ENCODE peak calls at places on chromosome 3, in six cellular contexts. P is PC-9, G is left lung, L is small intestine, Q is cardiac muscle cell, E is RWPE2. O is an unnamed sample. For H3K4me1, the result is how much of the 10 kb centered on the place peaks cover.

GRCh38 chr3:128270559-128271492 is 117.5 kb downstream of the EEFSEC start:
- DNase-seq in P (no peak), G (no peak), L (no peak), Q (peak), E (no peak), O (no peak)

GRCh38 chr3:23923786-23924185 is 6.9 kb downstream of the RPL15 start:
- DNase-seq in P (no peak), G (no peak), L (no peak), Q (peak), E (no peak), O (no peak)

GRCh38 chr3:170419301-170420087 is 826 bp downstream of the CLDN11 start:
- DNase-seq in P (no peak), G (no peak), L (no peak), Q (peak), E (no peak), O (no peak)

GRCh38 chr3:26368312-26368711 is 254.3 kb upstream of the LRRC3B start:
- DNase-seq in P (no peak), G (no peak), L (no peak), Q (no peak), E (no peak), O (no peak)

GRCh38 chr3:31981206-31982181 is at the start of the genes OSBPL10 and ZNF860:
- DNase-seq in P (peak), G (peak), L (peak), Q (peak), E (peak), O (no peak)

GRCh38 chr3:52670621-52671521 is 14.8 kb downstream of the PBRM1 start:
- DNase-seq in P (peak), G (peak), L (peak), Q (peak), E (peak), O (peak)

GRCh38 chr3:40845447-40845846 is 320.7 kb downstream of the ZNF621 start:
- DNase-seq in P (no peak), G (no peak), L (no peak), Q (no peak), E (no peak), O (no peak)

GRCh38 chr3:30628188-30628930 is 22.0 kb downstream of the TGFBR2 start:
- DNase-seq in P (no peak), G (no peak), L (no peak), Q (no peak), E (no peak), O (no peak)

GRCh38 chr3:177968891-177969290 is 567.3 kb upstream of the KCNMB2 start:
- DNase-seq in P (no peak), G (no peak), L (no peak), Q (no peak), E (no peak), O (no peak)

GRCh38 chr3:196471551-196471950 is 32.0 kb downstream of the RNF168 start:
- DNase-seq in P (no peak), G (no peak), L (no peak), Q (no peak), E (no peak), O (no peak)

GRCh38 chr3:72724070-72724469 is 124.2 kb downstream of the SHQ1 start:
- DNase-seq in P (peak), G (no peak), L (peak), Q (no peak), E (peak), O (no peak)

GRCh38 chr3:49723631-49724551 is at the start of gene GMPPB:
- DNase-seq in P (peak), G (peak), L (peak), Q (peak), E (peak), O (peak)

GRCh38 chr3:194042947-194043346 is 93.0 kb upstream of the HES1 start:
- DNase-seq in P (no peak), G (no peak), L (no peak), Q (peak), E (no peak), O (no peak)

GRCh38 chr3:14606663-14607339 is 44.8 kb upstream of the CCDC174 start:
- DNase-seq in P (no peak), G (no peak), L (peak), Q (no peak), E (no peak), O (no peak)

GRCh38 chr3:133157716-133158115 is 119.5 kb downstream of the TMEM108 start:
- DNase-seq in P (no peak), G (no peak), L (no peak), Q (no peak), E (no peak), O (no peak)

GRCh38 chr3:15628967-15629366 is 27.4 kb downstream of the BTD start:
- DNase-seq in P (no peak), G (no peak), L (no peak), Q (no peak), E (no peak), O (no peak)

GRCh38 chr3:148493631-148494030 is 204.1 kb upstream of the AGTR1 start:
- DNase-seq in P (no peak), G (no peak), L (no peak), Q (no peak), E (no peak), O (no peak)

GRCh38 chr3:172106989-172107388 is 67.6 kb downstream of the FNDC3B start:
- DNase-seq in P (no peak), G (peak), L (peak), Q (peak), E (no peak), O (peak)

GRCh38 chr3:47617061-47618010 is 38.7 kb upstream of the CSPG5 start:
- DNase-seq in P (no peak), G (no peak), L (no peak), Q (no peak), E (no peak), O (no peak)

GRCh38 chr3:61563614-61564404 is 2.4 kb downstream of the PTPRG start:
- DNase-seq in P (no peak), G (no peak), L (no peak), Q (no peak), E (no peak), O (no peak)

GRCh38 chr3:53711387-53711786 is 134.8 kb downstream of the CHDH start:
- DNase-seq in P (no peak), G (no peak), L (no peak), Q (no peak), E (no peak), O (no peak)

GRCh38 chr3:129983561-129983960 is 9.0 kb downstream of the TRH start:
- DNase-seq in P (no peak), G (no peak), L (no peak), Q (no peak), E (no peak), O (no peak)

GRCh38 chr3:47527952-47528718 is 14.6 kb upstream of the ELP6 start:
- DNase-seq in P (no peak), G (no peak), L (no peak), Q (no peak), E (no peak), O (no peak)

GRCh38 chr3:1092771-1093170 is at the start of gene CNTN6:
- DNase-seq in P (no peak), G (no peak), L (no peak), Q (peak), E (no peak), O (no peak)

GRCh38 chr3:713225-713624 is 379.6 kb upstream of the CNTN6 start:
- DNase-seq in P (peak), G (no peak), L (no peak), Q (no peak), E (no peak), O (no peak)

GRCh38 chr3:126389112-126389791 is 5.5 kb upstream of the CFAP100 start:
- DNase-seq in P (peak), G (peak), L (peak), Q (peak), E (no peak), O (peak)

GRCh38 chr3:15121936-15122335 is 23.0 kb upstream of the RBSN start:
- DNase-seq in P (no peak), G (no peak), L (no peak), Q (no peak), E (no peak), O (no peak)

GRCh38 chr3:98557324-98558010 is 25.7 kb downstream of the GPR15 start:
- DNase-seq in P (no peak), G (no peak), L (no peak), Q (no peak), E (no peak), O (no peak)

GRCh38 chr3:57768595-57768994 is 12.5 kb downstream of the SLMAP start:
- DNase-seq in P (no peak), G (no peak), L (no peak), Q (no peak), E (no peak), O (no peak)

GRCh38 chr3:71077070-71077469 is 506.5 kb downstream of the FOXP1 start:
- DNase-seq in P (no peak), G (no peak), L (no peak), Q (no peak), E (no peak), O (no peak)

GRCh38 chr3:71078199-71078598 is 505.3 kb downstream of the FOXP1 start:
- DNase-seq in P (no peak), G (no peak), L (peak), Q (no peak), E (no peak), O (no peak)

GRCh38 chr3:71074416-71074815 is 509.1 kb downstream of the FOXP1 start:
- DNase-seq in P (no peak), G (no peak), L (no peak), Q (no peak), E (no peak), O (no peak)

GRCh38 chr3:71075481-71075880 is 508.0 kb downstream of the FOXP1 start:
- DNase-seq in P (no peak), G (no peak), L (no peak), Q (no peak), E (no peak), O (no peak)

GRCh38 chr3:71076361-71076997 is 507.0 kb downstream of the FOXP1 start:
- DNase-seq in P (no peak), G (no peak), L (no peak), Q (peak), E (no peak), O (no peak)
- H3K4me1 ChIP-seq in P (under half), G (under half), L (under half), Q (under half), E (under half), O (under half)

DNA sequence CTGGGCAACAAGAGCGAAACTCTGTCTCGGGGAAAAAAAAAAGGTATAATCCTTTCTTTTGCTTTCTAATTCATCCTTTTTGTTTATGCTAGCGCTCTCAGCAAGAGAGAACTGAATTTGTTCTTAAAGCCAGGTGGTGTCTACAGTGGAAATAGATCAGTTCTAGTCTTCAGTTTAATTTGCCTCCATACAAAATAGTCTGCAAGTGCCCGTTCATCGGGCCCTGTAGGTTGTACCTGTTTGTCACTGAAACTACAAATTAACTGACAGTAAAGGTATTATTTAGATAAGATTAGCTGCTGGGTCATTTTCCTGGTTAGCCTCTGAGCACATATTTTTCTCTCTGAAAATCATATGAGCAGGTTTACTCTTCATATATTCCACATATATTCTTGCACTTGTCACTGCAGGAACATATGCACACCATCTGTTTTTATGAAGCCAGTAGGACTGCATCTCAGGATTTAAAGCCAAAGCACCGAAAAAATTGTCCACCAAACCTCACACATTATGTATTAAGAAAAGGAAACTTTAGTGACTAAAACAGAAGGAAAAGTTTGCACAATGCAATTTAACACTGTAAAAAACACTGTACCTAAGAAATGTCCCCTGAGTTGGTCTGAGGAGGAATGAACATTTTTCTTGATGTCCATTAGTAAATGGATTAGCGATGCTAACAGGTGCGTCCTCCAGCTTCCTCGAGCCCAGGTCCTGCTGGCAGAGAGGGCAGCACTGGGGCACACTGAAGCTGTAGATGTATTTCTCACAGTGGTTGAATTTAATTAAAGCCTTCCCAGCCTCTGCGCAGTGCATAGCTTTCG is 437 bp downstream of the MKRN2OS start:
- DNase-seq in P (no peak), G (no peak), L (no peak), Q (no peak), E (no peak), O (no peak)
- H3K4me1 ChIP-seq in P (under half), G (under half), L (under half), Q (under half), E (under half), O (under half)

GRCh38 chr3:69085543-69086132 is 901 bp downstream of the ARL6IP5 start:
- DNase-seq in P (no peak), G (no peak), L (no peak), Q (peak), E (no peak), O (no peak)

GRCh38 chr3:69084326-69084667 is 440 bp upstream of the ARL6IP5 start:
- DNase-seq in P (no peak), G (no peak), L (peak), Q (peak), E (no peak), O (no peak)

GRCh38 chr3:69086133-69086722 is 1.5 kb downstream of the ARL6IP5 start:
- DNase-seq in P (peak), G (peak), L (peak), Q (peak), E (peak), O (peak)

GRCh38 chr3:69082805-69083204 is 1.9 kb upstream of the ARL6IP5 start:
- DNase-seq in P (no peak), G (peak), L (no peak), Q (peak), E (no peak), O (peak)

GRCh38 chr3:69084668-69085542 is at the start of gene ARL6IP5:
- DNase-seq in P (peak), G (peak), L (peak), Q (peak), E (peak), O (peak)
- H3K4me1 ChIP-seq in P (half or more), G (half or more), L (under half), Q (half or more), E (half or more), O (half or more)

GRCh38 chr3:64150527-64151238 is 74.6 kb downstream of the PRICKLE2 start:
- DNase-seq in P (peak), G (peak), L (peak), Q (peak), E (no peak), O (no peak)

GRCh38 chr3:64151335-64151871 is 73.9 kb downstream of the PRICKLE2 start:
- DNase-seq in P (no peak), G (no peak), L (no peak), Q (peak), E (no peak), O (no peak)

GRCh38 chr3:64148955-64149653 is 76.2 kb downstream of the PRICKLE2 start:
- DNase-seq in P (no peak), G (no peak), L (no peak), Q (no peak), E (no peak), O (no peak)

GRCh38 chr3:64152100-64152499 is 73.2 kb downstream of the PRICKLE2 start:
- DNase-seq in P (no peak), G (no peak), L (no peak), Q (peak), E (no peak), O (no peak)

DNA sequence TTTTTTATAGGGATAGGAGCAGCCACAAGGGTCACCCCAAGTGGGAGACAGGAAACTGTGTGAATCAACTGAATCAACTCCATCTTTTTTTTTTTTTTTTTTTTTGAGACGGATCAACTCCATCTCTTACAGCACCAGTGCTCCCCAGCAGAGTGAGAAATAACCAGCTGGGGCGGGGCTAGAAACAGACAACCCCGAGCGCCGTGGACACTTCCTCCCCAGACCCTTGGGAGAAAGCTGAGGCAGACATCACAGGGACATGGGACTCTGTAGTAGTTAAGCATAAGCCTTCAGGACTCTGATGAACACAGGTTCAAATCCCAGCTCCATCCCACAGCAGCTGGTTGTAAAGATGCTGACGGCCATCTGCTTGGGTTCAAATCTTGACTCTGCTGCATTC is 75.4 kb downstream of the PRICKLE2 start:
- DNase-seq in P (no peak), G (no peak), L (no peak), Q (no peak), E (no peak), O (no peak)
- H3K4me1 ChIP-seq in P (under half), G (under half), L (under half), Q (under half), E (under half), O (under half)